ENCODE peak calls at places on chromosome 16, in eight cellular contexts. M is amygdala; Y is stimulated activated CD4-positive, alpha-beta T cell treated with anti-CD3 and anti-CD28 coated beads, Interleukin-4, amount 100 ng/mL, for 1 hour; X is GM12865; G is spleen; I is CD8-positive, alpha-beta memory T cell; P is HFFc6; D is ACHN. B is an unnamed sample.

GRCh38 chr16:85580684-85581083 is 32.4 kb upstream of the GSE1 start:
- DNase-seq in M (no peak), Y (no peak), X (no peak), G (no peak), I (no peak), P (no peak), D (no peak), B (no peak)

GRCh38 chr16:88772871-88773811 is 11.9 kb downstream of the PIEZO1 start:
- DNase-seq in M (peak), Y (no peak), X (no peak), G (no peak), I (no peak), P (peak), D (peak), B (no peak)

GRCh38 chr16:11211061-11211976 is 44.7 kb downstream of the SOCS1 start:
- DNase-seq in M (no peak), Y (no peak), X (no peak), G (peak), I (no peak), P (no peak), D (no peak), B (no peak)

GRCh38 chr16:58417600-58417999 is 25.3 kb downstream of the GINS3 start:
- DNase-seq in M (no peak), Y (no peak), X (peak), G (no peak), I (no peak), P (no peak), D (no peak), B (no peak)

GRCh38 chr16:54936979-54937672 is 6.5 kb downstream of the IRX5 start:
- DNase-seq in M (no peak), Y (no peak), X (no peak), G (no peak), I (no peak), P (peak), D (no peak), B (peak)

GRCh38 chr16:68369697-68370096 is 58.9 kb downstream of the PRMT7 start:
- DNase-seq in M (no peak), Y (no peak), X (peak), G (peak), I (no peak), P (no peak), D (no peak), B (peak)

GRCh38 chr16:81544261-81544660 is 99.7 kb downstream of the CMIP start:
- DNase-seq in M (no peak), Y (no peak), X (no peak), G (peak), I (no peak), P (no peak), D (no peak), B (peak)

GRCh38 chr16:175145-175949 is 1.1 kb upstream of the HBA1 start:
- DNase-seq in M (no peak), Y (no peak), X (no peak), G (no peak), I (no peak), P (no peak), D (no peak), B (no peak)

GRCh38 chr16:86632206-86632605 is 53.9 kb downstream of the FOXL1 start:
- DNase-seq in M (no peak), Y (no peak), X (no peak), G (no peak), I (no peak), P (no peak), D (no peak), B (no peak)

GRCh38 chr16:10964891-10965326 is 20.5 kb downstream of the CLEC16A start:
- DNase-seq in M (no peak), Y (peak), X (peak), G (no peak), I (peak), P (no peak), D (no peak), B (no peak)

GRCh38 chr16:1159973-1160772 is 7.3 kb downstream of the CACNA1H start:
- DNase-seq in M (no peak), Y (no peak), X (no peak), G (no peak), I (no peak), P (no peak), D (peak), B (no peak)

GRCh38 chr16:11149011-11149616 is 106.9 kb downstream of the SOCS1 start:
- DNase-seq in M (no peak), Y (no peak), X (no peak), G (peak), I (no peak), P (no peak), D (peak), B (no peak)

GRCh38 chr16:89575247-89576172 is at the start of gene CPNE7:
- DNase-seq in M (no peak), Y (peak), X (no peak), G (no peak), I (no peak), P (no peak), D (peak), B (no peak)

GRCh38 chr16:57906385-57907316 is 64.3 kb downstream of the CNGB1 start:
- DNase-seq in M (no peak), Y (peak), X (peak), G (no peak), I (peak), P (no peak), D (no peak), B (no peak)

GRCh38 chr16:10405386-10405939 is 19.6 kb downstream of the ATF7IP2 start:
- DNase-seq in M (no peak), Y (no peak), X (no peak), G (no peak), I (no peak), P (no peak), D (no peak), B (no peak)

GRCh38 chr16:29321585-29321984 is 84.9 kb downstream of the NPIPB11 start:
- DNase-seq in M (no peak), Y (no peak), X (no peak), G (no peak), I (no peak), P (no peak), D (no peak), B (no peak)